ENCODE peak calls at places on chromosomes 1 and 21, in seven cellular contexts. O, P, I, J, E, X and U are unnamed samples.

GRCh38 chr1:175400811-175401210 is 208.2 kb upstream of the KIAA0040 start:
- DNase-seq in J (no peak), E (no peak), X (peak; percentile 7), I (no peak), O (no peak), P (no peak), U (peak; percentile 8)

GRCh38 chr1:231500666-231501065 is 27.8 kb upstream of the TSNAX start:
- DNase-seq in P (no peak), J (no peak), I (no peak), O (no peak), X (no peak), E (no peak), U (no peak)

GRCh38 chr1:114250683-114251572 is 97.3 kb upstream of the SYT6 start:
- DNase-seq in J (no peak), O (no peak), P (no peak), I (no peak), E (no peak), X (no peak), U (no peak)

GRCh38 chr1:23561813-23562100 is 2.5 kb upstream of the ID3 start:
- DNase-seq in J (no peak), I (no peak), E (no peak), P (no peak), O (no peak), X (peak; percentile 85), U (no peak)

GRCh38 chr1:179953974-179954493 is 576 bp upstream of the CEP350 start:
- DNase-seq in X (peak; percentile 76), O (no peak), E (peak; percentile 50), J (no peak), I (no peak), P (peak; percentile 51), U (no peak)

GRCh38 chr1:32060914-32061313 is 11.8 kb upstream of the TMEM39B start:
- DNase-seq in O (peak; percentile 63), P (no peak), E (no peak), J (no peak), I (no peak), X (no peak), U (no peak)

GRCh38 chr1:228459091-228459993 is 27.8 kb upstream of the RNF187 start:
- DNase-seq in O (peak; percentile 89), E (peak; percentile 85), I (peak; percentile 86), J (peak; percentile 64), P (peak; percentile 85), X (peak; percentile 74), U (peak; percentile 86)

GRCh38 chr21:39676054-39676771 is 63.5 kb downstream of the B3GALT5 start:
- DNase-seq in E (no peak), I (no peak), X (no peak), P (no peak), J (no peak), O (peak; percentile 31), U (peak; percentile 81)

GRCh38 chr1:33045246-33045645 is 8.6 kb upstream of the AK2 start:
- DNase-seq in J (no peak), I (peak; percentile 36), O (no peak), E (no peak), X (no peak), P (no peak), U (no peak)

GRCh38 chr21:34336245-34336644 is 27.6 kb upstream of the KCNE2 start:
- DNase-seq in E (no peak), O (no peak), I (no peak), J (no peak), X (no peak), P (no peak), U (no peak)

GRCh38 chr21:38979271-38980196 is 173.8 kb downstream of the ETS2 start:
- DNase-seq in X (peak; percentile 36), E (peak; percentile 52), J (no peak), I (peak; percentile 69), P (peak; percentile 70), O (peak; percentile 84), U (peak; percentile 89)

GRCh38 chr1:160256396-160257046 is 5.8 kb downstream of the DCAF8 start:
- DNase-seq in I (no peak), X (no peak), O (no peak), J (no peak), E (no peak), P (peak; percentile 76), U (peak; percentile 68)

GRCh38 chr1:160260436-160261382 is 1.6 kb downstream of the DCAF8 start:
- DNase-seq in X (peak; percentile 12), I (no peak), J (no peak), P (peak; percentile 89), O (peak; percentile 27), E (no peak), U (peak; percentile 79)

GRCh38 chr1:160258177-160258798 is 4.1 kb downstream of the DCAF8 start:
- DNase-seq in E (no peak), J (no peak), O (no peak), X (no peak), P (no peak), I (no peak), U (no peak)

GRCh38 chr1:160255761-160256300 is 6.5 kb downstream of the DCAF8 start:
- DNase-seq in P (no peak), X (no peak), E (no peak), J (no peak), O (no peak), I (no peak), U (no peak)

DNA sequence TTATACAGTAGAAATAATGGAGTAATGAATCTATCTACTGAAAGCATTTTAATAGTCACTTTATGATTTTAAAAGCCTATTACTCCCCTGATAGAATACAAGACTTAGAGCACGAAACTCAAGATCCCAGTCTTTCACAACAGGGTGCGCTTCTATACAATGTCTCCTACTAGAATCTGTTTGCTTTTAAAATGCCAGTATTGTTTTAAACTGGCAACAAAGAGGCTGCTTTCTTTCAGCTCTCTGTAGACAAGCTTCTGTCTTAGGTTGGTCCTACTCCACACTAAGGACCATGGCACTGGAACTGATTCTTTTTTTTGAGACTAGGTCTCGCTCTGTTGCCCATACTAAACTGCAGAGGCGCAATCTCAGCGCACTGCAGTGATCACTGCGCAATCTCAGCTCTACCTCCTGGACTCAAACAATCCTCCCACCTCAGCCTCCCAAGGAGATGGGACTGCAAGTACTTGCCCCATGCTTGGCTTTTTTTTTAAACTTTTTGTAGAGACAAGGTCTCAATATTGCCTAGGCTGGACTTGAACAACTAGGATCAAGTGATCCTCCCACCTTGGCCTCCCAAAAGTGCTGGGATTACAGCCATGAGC is 4.8 kb downstream of the DCAF8 start:
- DNase-seq in J (no peak), I (no peak), P (no peak), X (no peak), E (no peak), O (no peak), U (no peak)
- H2BK120ac ChIP-seq in J (no peak overlapping the region), I (no peak overlapping the region), P (no peak overlapping the region), X (no peak overlapping the region), E (no peak overlapping the region), O (no peak overlapping the region), U (no peak overlapping the region)

DNA sequence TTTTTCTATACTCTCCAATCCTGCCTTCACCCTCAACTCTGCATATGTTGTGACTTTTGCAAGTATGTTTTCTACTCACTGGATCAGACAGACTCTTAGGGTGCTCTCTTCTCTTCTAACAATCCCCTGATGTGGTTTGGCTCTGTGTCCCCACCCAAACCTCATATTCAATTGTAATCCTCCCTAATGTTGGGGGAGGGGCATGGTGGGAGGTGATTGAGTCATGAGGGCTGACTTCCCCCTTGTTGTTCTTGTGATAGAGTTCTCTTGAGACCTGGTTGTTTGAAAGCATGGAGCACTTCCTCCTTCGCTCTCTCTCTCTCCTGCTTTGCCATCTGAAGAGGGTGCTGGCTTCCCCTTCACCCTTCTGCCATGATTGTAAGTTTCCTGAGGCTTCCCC is 148.9 kb upstream of the IGSF21 start:
- DNase-seq in P (no peak), I (no peak), O (peak; percentile 31), E (no peak), X (no peak), J (no peak), U (no peak)
- H2BK120ac ChIP-seq in P (no peak overlapping the region), I (no peak overlapping the region), O (no peak overlapping the region), E (no peak overlapping the region), X (no peak overlapping the region), J (no peak overlapping the region), U (no peak overlapping the region)

GRCh38 chr1:58358311-58358710 is 188.2 kb downstream of the OMA1 start:
- DNase-seq in J (no peak), X (no peak), O (peak; percentile 18), P (peak; percentile 17), E (no peak), I (no peak), U (peak; percentile 30)
- H2BK120ac ChIP-seq in J (no peak overlapping the region), X (no peak overlapping the region), O (no peak overlapping the region), P (no peak overlapping the region), E (no peak overlapping the region), I (no peak overlapping the region), U (no peak overlapping the region)

DNA sequence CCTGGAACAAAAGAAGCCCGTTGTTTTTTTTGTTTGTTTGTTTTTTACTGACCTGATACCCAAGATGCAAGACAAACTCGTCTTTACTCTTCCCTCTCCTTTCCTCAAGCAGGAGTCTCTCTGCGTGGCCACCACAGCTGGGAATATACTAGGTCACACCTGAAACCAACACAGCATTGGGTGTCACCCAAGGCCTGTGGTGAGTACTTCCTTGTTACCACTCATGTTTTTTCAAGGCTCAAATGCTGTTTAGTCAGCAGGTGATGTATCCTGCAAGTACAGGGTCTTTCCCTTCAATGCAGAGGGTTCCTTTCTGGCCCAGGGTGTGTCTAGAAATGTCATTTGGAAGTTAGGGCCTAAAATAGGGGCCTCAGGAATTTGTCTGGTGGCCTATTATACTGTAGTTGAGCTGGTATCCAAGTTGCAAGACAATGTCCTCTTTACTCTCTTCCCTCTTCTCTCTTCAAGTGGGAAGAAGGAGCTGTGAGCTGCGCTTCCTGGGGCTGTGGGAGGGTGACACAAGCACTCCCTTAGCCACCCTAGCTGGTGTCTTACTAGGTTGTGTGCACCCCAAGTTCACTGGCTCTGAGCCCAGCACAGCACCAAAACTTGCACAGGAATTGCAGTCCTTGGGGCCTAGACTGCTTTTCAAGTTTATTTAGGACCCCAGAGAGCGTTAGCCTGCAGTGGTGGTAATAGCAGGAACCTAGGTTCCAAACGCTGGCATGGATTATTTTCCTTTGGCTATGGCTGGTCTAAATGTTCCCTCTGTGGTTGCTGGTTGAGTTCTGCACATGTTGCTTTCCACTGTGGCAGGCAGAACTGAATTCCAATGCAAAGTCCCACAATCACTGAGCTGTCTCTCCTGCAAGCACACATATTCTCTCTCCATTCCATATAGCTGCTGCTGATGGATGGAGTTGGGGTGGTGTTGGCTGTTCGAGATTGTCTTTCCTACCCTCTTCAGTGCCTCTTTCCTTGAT is 91.4 kb upstream of the LYPLAL1 start:
- DNase-seq in O (no peak), E (no peak), J (no peak), I (no peak), P (no peak), X (no peak), U (no peak)
- H2BK120ac ChIP-seq in O (no peak overlapping the region), E (no peak overlapping the region), J (no peak overlapping the region), I (no peak overlapping the region), P (no peak overlapping the region), X (no peak overlapping the region), U (no peak overlapping the region)

DNA sequence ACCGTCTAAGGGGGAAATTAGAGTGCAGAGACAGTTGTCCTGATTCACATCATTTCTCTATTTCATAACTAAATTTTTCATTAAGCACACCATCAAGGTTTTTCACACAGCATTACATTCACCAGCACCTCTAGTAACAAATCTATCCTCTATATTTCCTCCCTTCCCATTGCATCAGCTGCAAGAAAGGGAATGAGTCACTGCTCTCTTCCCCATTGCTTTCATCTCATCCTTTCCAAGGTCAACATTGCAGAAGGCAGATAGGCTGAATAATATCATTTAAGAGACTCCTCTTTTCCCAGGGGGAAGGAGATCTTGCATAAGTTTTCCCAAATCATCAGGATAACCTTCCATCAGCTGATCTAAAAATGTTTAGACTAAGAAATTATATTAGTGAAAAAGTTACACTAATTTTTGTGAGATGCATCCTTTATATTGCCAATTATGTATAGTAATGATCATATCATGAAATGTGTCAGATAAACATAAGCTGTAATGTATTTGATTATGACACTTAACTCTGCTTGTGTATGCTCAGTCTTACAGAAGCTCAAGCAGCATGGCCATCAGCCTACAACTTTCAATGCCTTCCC is 4.3 kb downstream of the INTS7 start:
- DNase-seq in O (peak; percentile 66), E (no peak), P (peak; percentile 91), J (no peak), I (no peak), X (peak; percentile 39), U (peak; percentile 77)
- H2BK120ac ChIP-seq in O (no peak overlapping the region), E (no peak overlapping the region), P (peak overlapping the region; percentile 89), J (no peak overlapping the region), I (no peak overlapping the region), X (no peak overlapping the region), U (no peak overlapping the region)